ENCODE peak calls at places on chromosomes 2 and 18, in four cellular contexts. One of them, this sample, is unnamed.

GRCh38 chr2:232353660-232354059 is 24.9 kb upstream of the ALPP start:
- DNase-seq in upper lobe of right lung: peak
- DNase-seq in tibial nerve: no peak
- DNase-seq in effector memory CD4-positive, alpha-beta T cell: no peak
- DNase-seq in this sample: no peak

GRCh38 chr2:144350151-144350802 is 169.6 kb downstream of the ZEB2 start:
- DNase-seq in upper lobe of right lung: no peak
- DNase-seq in tibial nerve: no peak
- DNase-seq in effector memory CD4-positive, alpha-beta T cell: no peak
- DNase-seq in this sample: no peak

GRCh38 chr2:44975571-44976450 is 33.4 kb downstream of the SIX2 start:
- DNase-seq in upper lobe of right lung: no peak
- DNase-seq in tibial nerve: no peak
- DNase-seq in effector memory CD4-positive, alpha-beta T cell: no peak
- DNase-seq in this sample: no peak

GRCh38 chr18:50644807-50645206 is 84.9 kb downstream of the MAPK4 start:
- DNase-seq in upper lobe of right lung: no peak
- DNase-seq in tibial nerve: no peak
- DNase-seq in effector memory CD4-positive, alpha-beta T cell: no peak
- DNase-seq in this sample: no peak

GRCh38 chr18:60182223-60182622 is 190.4 kb downstream of the MC4R start:
- DNase-seq in upper lobe of right lung: no peak
- DNase-seq in tibial nerve: no peak
- DNase-seq in effector memory CD4-positive, alpha-beta T cell: no peak
- DNase-seq in this sample: no peak

GRCh38 chr2:105248316-105249070 is 7.0 kb downstream of the GPR45 start:
- DNase-seq in upper lobe of right lung: no peak
- DNase-seq in tibial nerve: no peak
- DNase-seq in effector memory CD4-positive, alpha-beta T cell: no peak
- DNase-seq in this sample: no peak

GRCh38 chr18:52200891-52201663 is 138.9 kb upstream of the DCC start:
- DNase-seq in upper lobe of right lung: no peak
- DNase-seq in tibial nerve: no peak
- DNase-seq in effector memory CD4-positive, alpha-beta T cell: no peak
- DNase-seq in this sample: no peak

GRCh38 chr2:239644016-239644415 is 243.2 kb upstream of the HDAC4 start:
- DNase-seq in upper lobe of right lung: no peak
- DNase-seq in tibial nerve: no peak
- DNase-seq in effector memory CD4-positive, alpha-beta T cell: no peak
- DNase-seq in this sample: no peak

GRCh38 chr2:171271380-171271779 is 110.7 kb upstream of the TLK1 start:
- DNase-seq in upper lobe of right lung: no peak
- DNase-seq in tibial nerve: no peak
- DNase-seq in effector memory CD4-positive, alpha-beta T cell: no peak
- DNase-seq in this sample: no peak

GRCh38 chr18:47985837-47986236 is 55.4 kb upstream of the SMAD2 start:
- DNase-seq in upper lobe of right lung: no peak
- DNase-seq in tibial nerve: no peak
- DNase-seq in effector memory CD4-positive, alpha-beta T cell: no peak
- DNase-seq in this sample: no peak

GRCh38 chr2:1295740-1296139 is 117.5 kb upstream of the TPO start:
- DNase-seq in upper lobe of right lung: no peak
- DNase-seq in tibial nerve: no peak
- DNase-seq in effector memory CD4-positive, alpha-beta T cell: no peak
- DNase-seq in this sample: no peak

GRCh38 chr2:1297376-1298159 is 115.7 kb upstream of the TPO start:
- DNase-seq in upper lobe of right lung: no peak
- DNase-seq in tibial nerve: no peak
- DNase-seq in effector memory CD4-positive, alpha-beta T cell: no peak
- DNase-seq in this sample: no peak

GRCh38 chr2:1301056-1301455 is 112.2 kb upstream of the TPO start:
- DNase-seq in upper lobe of right lung: no peak
- DNase-seq in tibial nerve: no peak
- DNase-seq in effector memory CD4-positive, alpha-beta T cell: no peak
- DNase-seq in this sample: no peak

GRCh38 chr2:1300284-1300683 is 113.0 kb upstream of the TPO start:
- DNase-seq in upper lobe of right lung: no peak
- DNase-seq in tibial nerve: no peak
- DNase-seq in effector memory CD4-positive, alpha-beta T cell: no peak
- DNase-seq in this sample: no peak

DNA sequence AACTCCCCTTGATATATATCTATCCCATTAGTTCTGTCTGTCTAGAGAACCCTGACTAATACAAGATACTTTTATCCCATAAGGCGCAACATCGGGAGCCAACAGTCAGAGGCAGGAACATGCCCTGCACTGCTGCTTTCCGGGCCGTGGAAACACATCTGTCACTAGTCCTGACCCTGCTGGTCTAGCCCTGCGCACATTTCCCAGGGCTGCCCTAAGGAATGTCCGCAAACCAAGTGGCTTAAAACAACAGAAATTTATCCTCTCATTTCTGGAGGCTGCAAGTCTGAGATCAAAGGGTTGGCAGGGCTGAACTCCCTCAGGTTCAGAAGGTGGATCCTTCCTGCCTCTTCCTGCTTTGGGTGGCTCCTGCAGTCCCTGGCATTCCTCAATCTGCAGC is 114.2 kb upstream of the TPO start:
- DNase-seq in upper lobe of right lung: no peak
- DNase-seq in tibial nerve: no peak
- DNase-seq in effector memory CD4-positive, alpha-beta T cell: no peak
- DNase-seq in this sample: no peak
- H3K27ac ChIP-seq in upper lobe of right lung: no peak
- H3K27ac ChIP-seq in tibial nerve: no peak
- H3K27ac ChIP-seq in effector memory CD4-positive, alpha-beta T cell: no peak
- H3K27ac ChIP-seq in this sample: no peak

GRCh38 chr18:34655131-34655530 is 55.0 kb upstream of the DTNA start:
- DNase-seq in upper lobe of right lung: no peak
- DNase-seq in tibial nerve: no peak
- DNase-seq in effector memory CD4-positive, alpha-beta T cell: no peak
- DNase-seq in this sample: no peak

GRCh38 chr18:34658101-34658500 is 52.0 kb upstream of the DTNA start:
- DNase-seq in upper lobe of right lung: no peak
- DNase-seq in tibial nerve: no peak
- DNase-seq in effector memory CD4-positive, alpha-beta T cell: no peak
- DNase-seq in this sample: no peak

GRCh38 chr18:34661464-34662087 is 48.5 kb upstream of the DTNA start:
- DNase-seq in upper lobe of right lung: no peak
- DNase-seq in tibial nerve: no peak
- DNase-seq in effector memory CD4-positive, alpha-beta T cell: no peak
- DNase-seq in this sample: no peak

GRCh38 chr18:34659579-34660517 is 50.2 kb upstream of the DTNA start:
- DNase-seq in upper lobe of right lung: peak
- DNase-seq in tibial nerve: peak
- DNase-seq in effector memory CD4-positive, alpha-beta T cell: no peak
- DNase-seq in this sample: peak

GRCh38 chr18:34660572-34660971 is 49.5 kb upstream of the DTNA start:
- DNase-seq in upper lobe of right lung: no peak
- DNase-seq in tibial nerve: no peak
- DNase-seq in effector memory CD4-positive, alpha-beta T cell: no peak
- DNase-seq in this sample: no peak
- H3K4me3 ChIP-seq in upper lobe of right lung: no peak
- H3K4me3 ChIP-seq in tibial nerve: no peak
- H3K4me3 ChIP-seq in effector memory CD4-positive, alpha-beta T cell: no peak
- H3K4me3 ChIP-seq in this sample: no peak

GRCh38 chr18:8944871-8945245 is 157.6 kb upstream of the NDUFV2 start:
- DNase-seq in upper lobe of right lung: no peak
- DNase-seq in tibial nerve: no peak
- DNase-seq in effector memory CD4-positive, alpha-beta T cell: no peak
- DNase-seq in this sample: no peak

GRCh38 chr18:8942021-8942908 is 160.2 kb upstream of the NDUFV2 start:
- DNase-seq in upper lobe of right lung: no peak
- DNase-seq in tibial nerve: no peak
- DNase-seq in effector memory CD4-positive, alpha-beta T cell: no peak
- DNase-seq in this sample: no peak

GRCh38 chr18:8943900-8944870 is 158.3 kb upstream of the NDUFV2 start:
- DNase-seq in upper lobe of right lung: no peak
- DNase-seq in tibial nerve: no peak
- DNase-seq in effector memory CD4-positive, alpha-beta T cell: no peak
- DNase-seq in this sample: no peak

GRCh38 chr18:8946046-8946838 is 156.3 kb upstream of the NDUFV2 start:
- DNase-seq in upper lobe of right lung: no peak
- DNase-seq in tibial nerve: no peak
- DNase-seq in effector memory CD4-positive, alpha-beta T cell: no peak
- DNase-seq in this sample: no peak

GRCh38 chr18:8942909-8943545 is 159.5 kb upstream of the NDUFV2 start:
- DNase-seq in upper lobe of right lung: peak
- DNase-seq in tibial nerve: no peak
- DNase-seq in effector memory CD4-positive, alpha-beta T cell: no peak
- DNase-seq in this sample: no peak
- H3K27ac ChIP-seq in upper lobe of right lung: no peak
- H3K27ac ChIP-seq in tibial nerve: no peak
- H3K27ac ChIP-seq in effector memory CD4-positive, alpha-beta T cell: no peak
- H3K27ac ChIP-seq in this sample: no peak

GRCh38 chr2:174593041-174593440 is 4.6 kb downstream of the WIPF1 start:
- DNase-seq in upper lobe of right lung: no peak
- DNase-seq in tibial nerve: no peak
- DNase-seq in effector memory CD4-positive, alpha-beta T cell: no peak
- DNase-seq in this sample: no peak
- H3K4me3 ChIP-seq in upper lobe of right lung: peak
- H3K4me3 ChIP-seq in tibial nerve: no peak
- H3K4me3 ChIP-seq in effector memory CD4-positive, alpha-beta T cell: peak
- H3K4me3 ChIP-seq in this sample: no peak

GRCh38 chr2:54479422-54479821 is 23.3 kb downstream of the SPTBN1 start:
- DNase-seq in upper lobe of right lung: no peak
- DNase-seq in tibial nerve: no peak
- DNase-seq in effector memory CD4-positive, alpha-beta T cell: no peak
- DNase-seq in this sample: no peak
- H3K27ac ChIP-seq in upper lobe of right lung: no peak
- H3K27ac ChIP-seq in tibial nerve: no peak
- H3K27ac ChIP-seq in effector memory CD4-positive, alpha-beta T cell: no peak
- H3K27ac ChIP-seq in this sample: no peak